ENCODE peak calls at places on chromosomes 2 and 18, in six cellular contexts. Q, V, J, B, S and L are unnamed samples.

GRCh38 chr2:169767243-169767888 is 31.3 kb upstream of the SSB start:
- DNase-seq in S (peak; percentile 61), Q (peak; percentile 25), J (peak; percentile 28), V (peak; percentile 64), B (peak; percentile 65), L (peak; percentile 84)

GRCh38 chr2:150643106-150643730 is 155.8 kb upstream of the RND3 start:
- DNase-seq in J (no peak), S (no peak), V (no peak), B (no peak), Q (no peak), L (no peak)

GRCh38 chr2:98348066-98348561 is 1.9 kb downstream of the CNGA3 start:
- DNase-seq in S (peak; percentile 19), Q (no peak), J (no peak), V (no peak), B (no peak), L (no peak)

GRCh38 chr2:225438263-225438662 is 38.8 kb downstream of the NYAP2 start:
- DNase-seq in S (no peak), Q (no peak), B (no peak), V (no peak), J (no peak), L (no peak)

GRCh38 chr18:48785091-48785614 is 165.6 kb downstream of the SMAD7 start:
- DNase-seq in B (no peak), V (peak; percentile 54), S (no peak), Q (no peak), J (no peak), L (no peak)

GRCh38 chr2:189763908-189764661 is 1.5 kb upstream of the OSGEPL1 start:
- DNase-seq in Q (no peak), B (no peak), V (no peak), J (no peak), S (peak; percentile 10), L (peak; percentile 39)

GRCh38 chr2:216774620-216775019 is 79.3 kb upstream of the IGFBP5 start:
- DNase-seq in V (peak; percentile 18), B (no peak), J (no peak), Q (peak; percentile 82), S (no peak), L (no peak)

GRCh38 chr2:133760366-133760765 is 192.1 kb upstream of the NCKAP5 start:
- DNase-seq in B (no peak), J (no peak), S (no peak), Q (no peak), V (no peak), L (no peak)

GRCh38 chr2:161971532-161971931 is 102.5 kb downstream of the DPP4 start:
- DNase-seq in S (no peak), Q (no peak), V (no peak), J (no peak), B (no peak), L (no peak)

GRCh38 chr18:55396267-55396905 is 191.6 kb downstream of the TCF4 start:
- DNase-seq in V (no peak), S (no peak), B (no peak), J (no peak), Q (no peak), L (no peak)

GRCh38 chr2:12727085-12727484 is 10.3 kb downstream of the TRIB2 start:
- DNase-seq in Q (no peak), S (no peak), J (no peak), B (no peak), V (no peak), L (no peak)

GRCh38 chr2:104733544-104733943 is 120.4 kb upstream of the POU3F3 start:
- DNase-seq in S (peak; percentile 47), V (peak; percentile 10), Q (peak; percentile 18), B (no peak), J (peak; percentile 36), L (peak; percentile 21)

GRCh38 chr2:41937921-41938708 is 109.7 kb upstream of the PKDCC start:
- DNase-seq in S (peak; percentile 33), J (no peak), V (no peak), B (no peak), Q (no peak), L (no peak)

GRCh38 chr18:49638891-49639557 is 77.2 kb downstream of the LIPG start:
- DNase-seq in Q (no peak), B (no peak), V (no peak), S (no peak), J (no peak), L (no peak)

GRCh38 chr2:213691351-213691750 is 407.1 kb downstream of the SPAG16 start:
- DNase-seq in Q (no peak), J (no peak), B (no peak), S (no peak), V (no peak), L (no peak)

GRCh38 chr18:22223263-22223960 is 54.0 kb downstream of the GATA6 start:
- DNase-seq in B (peak; percentile 80), J (peak; percentile 69), S (peak; percentile 84), Q (peak; percentile 41), V (peak; percentile 87), L (no peak)

GRCh38 chr18:51044928-51045587 is 15.0 kb downstream of the SMAD4 start:
- DNase-seq in Q (no peak), B (no peak), J (no peak), S (no peak), V (no peak), L (peak; percentile 29)

GRCh38 chr2:173972636-173973035 is 7.5 kb upstream of the SP3 start:
- DNase-seq in B (no peak), V (no peak), J (no peak), Q (peak; percentile 40), S (peak; percentile 25), L (no peak)

GRCh38 chr2:28342081-28342967 is 50.3 kb upstream of the FOSL2 start:
- DNase-seq in J (no peak), B (peak; percentile 54), S (peak; percentile 66), V (peak; percentile 47), Q (no peak), L (no peak)

GRCh38 chr2:200394045-200394444 is 87.6 kb downstream of the SPATS2L start:
- DNase-seq in V (no peak), S (no peak), Q (no peak), B (no peak), J (no peak), L (no peak)

GRCh38 chr2:149170156-149170555 is 131.7 kb downstream of the LYPD6B start:
- DNase-seq in S (no peak), V (no peak), J (no peak), B (no peak), Q (no peak), L (no peak)

GRCh38 chr18:46408334-46408987 is 248.6 kb downstream of the LOXHD1 start:
- DNase-seq in J (no peak), B (no peak), V (no peak), Q (no peak), S (peak; percentile 20), L (peak; percentile 85)

GRCh38 chr2:26685943-26686839 is 6.3 kb upstream of the KCNK3 start:
- DNase-seq in B (no peak), Q (no peak), J (no peak), S (no peak), V (no peak), L (no peak)

GRCh38 chr2:158745067-158745865 is 49.9 kb upstream of the DAPL1 start:
- DNase-seq in J (peak; percentile 35), B (no peak), Q (no peak), S (peak; percentile 66), V (peak; percentile 37), L (peak; percentile 31)
- TF ChIP-seq POLR2A in J (no peak), B (no peak), Q (no peak), S (no peak), V (no peak), L (no peak)

GRCh38 chr2:74440378-74441110 is 1.2 kb downstream of the RTKN start:
- DNase-seq in S (peak; percentile 85), V (peak; percentile 89), B (peak; percentile 85), J (peak; percentile 80), Q (peak; percentile 98), L (peak; percentile 53)
- TF ChIP-seq POLR2A in S (peak; percentile 94), V (peak; percentile 59), B (no peak), J (no peak), Q (peak; percentile 69), L (no peak)

GRCh38 chr18:35634376-35634775 is 52.8 kb downstream of the GALNT1 start:
- DNase-seq in S (no peak), B (no peak), J (no peak), Q (no peak), V (no peak), L (no peak)
- TF ChIP-seq POLR2A in S (no peak), B (no peak), J (no peak), Q (no peak), V (no peak), L (no peak)

GRCh38 chr2:229740279-229740678 is 25.9 kb upstream of the DNER start:
- DNase-seq in S (no peak), V (no peak), J (no peak), B (no peak), Q (no peak), L (peak; percentile 55)

GRCh38 chr2:229734410-229734809 is 20.1 kb upstream of the DNER start:
- DNase-seq in V (no peak), Q (no peak), J (no peak), B (no peak), S (no peak), L (no peak)

GRCh38 chr2:229733606-229734205 is 19.4 kb upstream of the DNER start:
- DNase-seq in B (no peak), J (no peak), S (no peak), V (no peak), Q (no peak), L (no peak)

GRCh38 chr2:229732897-229733296 is 18.5 kb upstream of the DNER start:
- DNase-seq in B (no peak), Q (no peak), J (no peak), V (no peak), S (no peak), L (no peak)

GRCh38 chr2:229738024-229738625 is 23.8 kb upstream of the DNER start:
- DNase-seq in B (no peak), Q (no peak), V (no peak), J (no peak), S (no peak), L (no peak)
- TF ChIP-seq POLR2A in B (no peak), Q (no peak), V (no peak), J (no peak), S (no peak), L (no peak)

GRCh38 chr2:128261245-128262128 is 57.2 kb downstream of the HS6ST1 start:
- DNase-seq in J (no peak), B (no peak), S (no peak), V (no peak), Q (no peak), L (no peak)
- TF ChIP-seq POLR2A in J (no peak), B (no peak), S (no peak), V (no peak), Q (no peak), L (no peak)

GRCh38 chr2:135052042-135052876 is at the start of gene RAB3GAP1:
- DNase-seq in V (peak; percentile 86), Q (peak; percentile 79), J (peak; percentile 48), S (peak; percentile 84), B (peak; percentile 81), L (peak; percentile 91)
- TF ChIP-seq POLR2A in V (peak; percentile 81), Q (peak; percentile 65), J (peak; percentile 85), S (peak; percentile 87), B (no peak), L (peak; percentile 93)